ENCODE peak calls at places on chromosomes 11 and 22, in nine cellular contexts. One of them, this sample, is unnamed.

GRCh38 chr11:106160494-106160893 is 83.0 kb downstream of the AASDHPPT start:
- DNase-seq in mammary epithelial cell: no peak
- DNase-seq in KBM-7: no peak
- DNase-seq in stimulated activated CD4-positive, alpha-beta T cell treated with anti-CD3 and anti-CD28 coated beads, Interleukin-12 subunit alpha, Interleukin-12 subunit beta, amount 100 ng/mL, for 48 hours: no peak
- DNase-seq in amygdala: no peak
- DNase-seq in Kasumi-1: no peak
- DNase-seq in stimulated activated CD8-positive, alpha-beta memory T cell treated with anti-CD3 and anti-CD28 coated beads, Interleukin-2, amount 100 ng/mL, for 1 hour: no peak
- DNase-seq in amniotic epithelial cell: no peak
- DNase-seq in GM03348: peak
- DNase-seq in this sample: no peak

GRCh38 chr11:2517386-2518064 is 72.7 kb downstream of the KCNQ1 start:
- DNase-seq in mammary epithelial cell: no peak
- DNase-seq in KBM-7: no peak
- DNase-seq in stimulated activated CD4-positive, alpha-beta T cell treated with anti-CD3 and anti-CD28 coated beads, Interleukin-12 subunit alpha, Interleukin-12 subunit beta, amount 100 ng/mL, for 48 hours: no peak
- DNase-seq in amygdala: no peak
- DNase-seq in Kasumi-1: no peak
- DNase-seq in stimulated activated CD8-positive, alpha-beta memory T cell treated with anti-CD3 and anti-CD28 coated beads, Interleukin-2, amount 100 ng/mL, for 1 hour: no peak
- DNase-seq in amniotic epithelial cell: no peak
- DNase-seq in GM03348: no peak
- DNase-seq in this sample: no peak

GRCh38 chr11:77503006-77503405 is 29.1 kb upstream of the PAK1 start:
- DNase-seq in mammary epithelial cell: no peak
- DNase-seq in KBM-7: peak
- DNase-seq in stimulated activated CD4-positive, alpha-beta T cell treated with anti-CD3 and anti-CD28 coated beads, Interleukin-12 subunit alpha, Interleukin-12 subunit beta, amount 100 ng/mL, for 48 hours: no peak
- DNase-seq in amygdala: no peak
- DNase-seq in Kasumi-1: no peak
- DNase-seq in stimulated activated CD8-positive, alpha-beta memory T cell treated with anti-CD3 and anti-CD28 coated beads, Interleukin-2, amount 100 ng/mL, for 1 hour: no peak
- DNase-seq in amniotic epithelial cell: peak
- DNase-seq in GM03348: peak
- DNase-seq in this sample: no peak

GRCh38 chr11:129117595-129118350 is 74.4 kb downstream of the ARHGAP32 start:
- DNase-seq in mammary epithelial cell: peak
- DNase-seq in KBM-7: peak
- DNase-seq in stimulated activated CD4-positive, alpha-beta T cell treated with anti-CD3 and anti-CD28 coated beads, Interleukin-12 subunit alpha, Interleukin-12 subunit beta, amount 100 ng/mL, for 48 hours: peak
- DNase-seq in amygdala: peak
- DNase-seq in Kasumi-1: peak
- DNase-seq in stimulated activated CD8-positive, alpha-beta memory T cell treated with anti-CD3 and anti-CD28 coated beads, Interleukin-2, amount 100 ng/mL, for 1 hour: peak
- DNase-seq in amniotic epithelial cell: peak
- DNase-seq in GM03348: peak
- DNase-seq in this sample: peak

GRCh38 chr22:38871360-38872171 is 450 bp downstream of the CBX6 start:
- DNase-seq in mammary epithelial cell: peak
- DNase-seq in KBM-7: peak
- DNase-seq in stimulated activated CD4-positive, alpha-beta T cell treated with anti-CD3 and anti-CD28 coated beads, Interleukin-12 subunit alpha, Interleukin-12 subunit beta, amount 100 ng/mL, for 48 hours: peak
- DNase-seq in amygdala: peak
- DNase-seq in Kasumi-1: peak
- DNase-seq in stimulated activated CD8-positive, alpha-beta memory T cell treated with anti-CD3 and anti-CD28 coated beads, Interleukin-2, amount 100 ng/mL, for 1 hour: peak
- DNase-seq in amniotic epithelial cell: no peak
- DNase-seq in GM03348: peak
- DNase-seq in this sample: peak

GRCh38 chr11:20966489-20966888 is 297.1 kb downstream of the NELL1 start:
- DNase-seq in mammary epithelial cell: no peak
- DNase-seq in KBM-7: no peak
- DNase-seq in stimulated activated CD4-positive, alpha-beta T cell treated with anti-CD3 and anti-CD28 coated beads, Interleukin-12 subunit alpha, Interleukin-12 subunit beta, amount 100 ng/mL, for 48 hours: no peak
- DNase-seq in amygdala: no peak
- DNase-seq in Kasumi-1: no peak
- DNase-seq in stimulated activated CD8-positive, alpha-beta memory T cell treated with anti-CD3 and anti-CD28 coated beads, Interleukin-2, amount 100 ng/mL, for 1 hour: no peak
- DNase-seq in amniotic epithelial cell: no peak
- DNase-seq in GM03348: no peak
- DNase-seq in this sample: no peak

GRCh38 chr22:30245985-30246901 is at the start of gene LIF:
- DNase-seq in mammary epithelial cell: peak
- DNase-seq in KBM-7: peak
- DNase-seq in stimulated activated CD4-positive, alpha-beta T cell treated with anti-CD3 and anti-CD28 coated beads, Interleukin-12 subunit alpha, Interleukin-12 subunit beta, amount 100 ng/mL, for 48 hours: no peak
- DNase-seq in amygdala: no peak
- DNase-seq in Kasumi-1: peak
- DNase-seq in stimulated activated CD8-positive, alpha-beta memory T cell treated with anti-CD3 and anti-CD28 coated beads, Interleukin-2, amount 100 ng/mL, for 1 hour: peak
- DNase-seq in amniotic epithelial cell: peak
- DNase-seq in GM03348: peak
- DNase-seq in this sample: peak

GRCh38 chr22:24416095-24416494 is 11.3 kb upstream of the ADORA2A start:
- DNase-seq in mammary epithelial cell: no peak
- DNase-seq in KBM-7: no peak
- DNase-seq in stimulated activated CD4-positive, alpha-beta T cell treated with anti-CD3 and anti-CD28 coated beads, Interleukin-12 subunit alpha, Interleukin-12 subunit beta, amount 100 ng/mL, for 48 hours: no peak
- DNase-seq in amygdala: no peak
- DNase-seq in Kasumi-1: no peak
- DNase-seq in stimulated activated CD8-positive, alpha-beta memory T cell treated with anti-CD3 and anti-CD28 coated beads, Interleukin-2, amount 100 ng/mL, for 1 hour: no peak
- DNase-seq in amniotic epithelial cell: no peak
- DNase-seq in GM03348: peak
- DNase-seq in this sample: no peak

GRCh38 chr22:21866821-21867527 is 471 bp downstream of the MAPK1 start:
- DNase-seq in mammary epithelial cell: no peak
- DNase-seq in KBM-7: peak
- DNase-seq in stimulated activated CD4-positive, alpha-beta T cell treated with anti-CD3 and anti-CD28 coated beads, Interleukin-12 subunit alpha, Interleukin-12 subunit beta, amount 100 ng/mL, for 48 hours: peak
- DNase-seq in amygdala: peak
- DNase-seq in Kasumi-1: peak
- DNase-seq in stimulated activated CD8-positive, alpha-beta memory T cell treated with anti-CD3 and anti-CD28 coated beads, Interleukin-2, amount 100 ng/mL, for 1 hour: no peak
- DNase-seq in amniotic epithelial cell: no peak
- DNase-seq in GM03348: peak
- DNase-seq in this sample: no peak

GRCh38 chr11:68011046-68011943 is 1.2 kb downstream of the ALDH3B1 start:
- DNase-seq in mammary epithelial cell: no peak
- DNase-seq in KBM-7: peak
- DNase-seq in stimulated activated CD4-positive, alpha-beta T cell treated with anti-CD3 and anti-CD28 coated beads, Interleukin-12 subunit alpha, Interleukin-12 subunit beta, amount 100 ng/mL, for 48 hours: no peak
- DNase-seq in amygdala: no peak
- DNase-seq in Kasumi-1: peak
- DNase-seq in stimulated activated CD8-positive, alpha-beta memory T cell treated with anti-CD3 and anti-CD28 coated beads, Interleukin-2, amount 100 ng/mL, for 1 hour: no peak
- DNase-seq in amniotic epithelial cell: no peak
- DNase-seq in GM03348: no peak
- DNase-seq in this sample: no peak

GRCh38 chr11:77779935-77780334 is 40.6 kb downstream of the RSF1 start:
- DNase-seq in mammary epithelial cell: peak
- DNase-seq in KBM-7: no peak
- DNase-seq in stimulated activated CD4-positive, alpha-beta T cell treated with anti-CD3 and anti-CD28 coated beads, Interleukin-12 subunit alpha, Interleukin-12 subunit beta, amount 100 ng/mL, for 48 hours: no peak
- DNase-seq in amygdala: no peak
- DNase-seq in Kasumi-1: no peak
- DNase-seq in stimulated activated CD8-positive, alpha-beta memory T cell treated with anti-CD3 and anti-CD28 coated beads, Interleukin-2, amount 100 ng/mL, for 1 hour: no peak
- DNase-seq in amniotic epithelial cell: peak
- DNase-seq in GM03348: peak
- DNase-seq in this sample: no peak

GRCh38 chr11:65571940-65572339 is 398 bp upstream of the FAM89B start:
- DNase-seq in mammary epithelial cell: peak
- DNase-seq in KBM-7: peak
- DNase-seq in stimulated activated CD4-positive, alpha-beta T cell treated with anti-CD3 and anti-CD28 coated beads, Interleukin-12 subunit alpha, Interleukin-12 subunit beta, amount 100 ng/mL, for 48 hours: no peak
- DNase-seq in amygdala: no peak
- DNase-seq in Kasumi-1: no peak
- DNase-seq in stimulated activated CD8-positive, alpha-beta memory T cell treated with anti-CD3 and anti-CD28 coated beads, Interleukin-2, amount 100 ng/mL, for 1 hour: no peak
- DNase-seq in amniotic epithelial cell: no peak
- DNase-seq in GM03348: no peak
- DNase-seq in this sample: no peak

GRCh38 chr11:116835042-116835772 is 2.2 kb downstream of the APOA1 start:
- DNase-seq in mammary epithelial cell: no peak
- DNase-seq in KBM-7: peak
- DNase-seq in stimulated activated CD4-positive, alpha-beta T cell treated with anti-CD3 and anti-CD28 coated beads, Interleukin-12 subunit alpha, Interleukin-12 subunit beta, amount 100 ng/mL, for 48 hours: no peak
- DNase-seq in amygdala: no peak
- DNase-seq in Kasumi-1: peak
- DNase-seq in stimulated activated CD8-positive, alpha-beta memory T cell treated with anti-CD3 and anti-CD28 coated beads, Interleukin-2, amount 100 ng/mL, for 1 hour: no peak
- DNase-seq in amniotic epithelial cell: no peak
- DNase-seq in GM03348: no peak
- DNase-seq in this sample: peak

GRCh38 chr11:108973402-108974119 is 308.7 kb downstream of the DDX10 start:
- DNase-seq in mammary epithelial cell: peak
- DNase-seq in KBM-7: no peak
- DNase-seq in stimulated activated CD4-positive, alpha-beta T cell treated with anti-CD3 and anti-CD28 coated beads, Interleukin-12 subunit alpha, Interleukin-12 subunit beta, amount 100 ng/mL, for 48 hours: no peak
- DNase-seq in amygdala: no peak
- DNase-seq in Kasumi-1: no peak
- DNase-seq in stimulated activated CD8-positive, alpha-beta memory T cell treated with anti-CD3 and anti-CD28 coated beads, Interleukin-2, amount 100 ng/mL, for 1 hour: no peak
- DNase-seq in amniotic epithelial cell: peak
- DNase-seq in GM03348: peak
- DNase-seq in this sample: no peak

GRCh38 chr22:38144025-38144405 is 33.5 kb upstream of the BAIAP2L2 start:
- DNase-seq in mammary epithelial cell: no peak
- DNase-seq in KBM-7: no peak
- DNase-seq in stimulated activated CD4-positive, alpha-beta T cell treated with anti-CD3 and anti-CD28 coated beads, Interleukin-12 subunit alpha, Interleukin-12 subunit beta, amount 100 ng/mL, for 48 hours: no peak
- DNase-seq in amygdala: no peak
- DNase-seq in Kasumi-1: peak
- DNase-seq in stimulated activated CD8-positive, alpha-beta memory T cell treated with anti-CD3 and anti-CD28 coated beads, Interleukin-2, amount 100 ng/mL, for 1 hour: no peak
- DNase-seq in amniotic epithelial cell: no peak
- DNase-seq in GM03348: no peak
- DNase-seq in this sample: peak

GRCh38 chr22:50686794-50687193 is 14.2 kb downstream of the SHANK3 start:
- DNase-seq in mammary epithelial cell: no peak
- DNase-seq in KBM-7: no peak
- DNase-seq in stimulated activated CD4-positive, alpha-beta T cell treated with anti-CD3 and anti-CD28 coated beads, Interleukin-12 subunit alpha, Interleukin-12 subunit beta, amount 100 ng/mL, for 48 hours: no peak
- DNase-seq in amygdala: no peak
- DNase-seq in Kasumi-1: no peak
- DNase-seq in stimulated activated CD8-positive, alpha-beta memory T cell treated with anti-CD3 and anti-CD28 coated beads, Interleukin-2, amount 100 ng/mL, for 1 hour: no peak
- DNase-seq in amniotic epithelial cell: no peak
- DNase-seq in GM03348: no peak
- DNase-seq in this sample: no peak

GRCh38 chr11:126829716-126830115 is 170.9 kb downstream of the KIRREL3 start:
- DNase-seq in mammary epithelial cell: no peak
- DNase-seq in KBM-7: no peak
- DNase-seq in stimulated activated CD4-positive, alpha-beta T cell treated with anti-CD3 and anti-CD28 coated beads, Interleukin-12 subunit alpha, Interleukin-12 subunit beta, amount 100 ng/mL, for 48 hours: no peak
- DNase-seq in amygdala: no peak
- DNase-seq in Kasumi-1: no peak
- DNase-seq in stimulated activated CD8-positive, alpha-beta memory T cell treated with anti-CD3 and anti-CD28 coated beads, Interleukin-2, amount 100 ng/mL, for 1 hour: no peak
- DNase-seq in amniotic epithelial cell: no peak
- DNase-seq in GM03348: no peak
- DNase-seq in this sample: no peak

GRCh38 chr11:70826541-70826943 is 425.8 kb downstream of the SHANK2 start:
- DNase-seq in mammary epithelial cell: no peak
- DNase-seq in KBM-7: no peak
- DNase-seq in stimulated activated CD4-positive, alpha-beta T cell treated with anti-CD3 and anti-CD28 coated beads, Interleukin-12 subunit alpha, Interleukin-12 subunit beta, amount 100 ng/mL, for 48 hours: no peak
- DNase-seq in amygdala: peak
- DNase-seq in Kasumi-1: no peak
- DNase-seq in stimulated activated CD8-positive, alpha-beta memory T cell treated with anti-CD3 and anti-CD28 coated beads, Interleukin-2, amount 100 ng/mL, for 1 hour: no peak
- DNase-seq in amniotic epithelial cell: no peak
- DNase-seq in GM03348: peak
- DNase-seq in this sample: no peak

GRCh38 chr11:36257351-36257750 is 31.9 kb downstream of the COMMD9 start:
- DNase-seq in mammary epithelial cell: no peak
- DNase-seq in KBM-7: no peak
- DNase-seq in stimulated activated CD4-positive, alpha-beta T cell treated with anti-CD3 and anti-CD28 coated beads, Interleukin-12 subunit alpha, Interleukin-12 subunit beta, amount 100 ng/mL, for 48 hours: no peak
- DNase-seq in amygdala: no peak
- DNase-seq in Kasumi-1: no peak
- DNase-seq in stimulated activated CD8-positive, alpha-beta memory T cell treated with anti-CD3 and anti-CD28 coated beads, Interleukin-2, amount 100 ng/mL, for 1 hour: no peak
- DNase-seq in amniotic epithelial cell: peak
- DNase-seq in GM03348: no peak
- DNase-seq in this sample: no peak

GRCh38 chr22:19233189-19233661 is 54.7 kb upstream of the SLC25A1 start:
- DNase-seq in mammary epithelial cell: no peak
- DNase-seq in KBM-7: no peak
- DNase-seq in stimulated activated CD4-positive, alpha-beta T cell treated with anti-CD3 and anti-CD28 coated beads, Interleukin-12 subunit alpha, Interleukin-12 subunit beta, amount 100 ng/mL, for 48 hours: no peak
- DNase-seq in amygdala: no peak
- DNase-seq in Kasumi-1: no peak
- DNase-seq in stimulated activated CD8-positive, alpha-beta memory T cell treated with anti-CD3 and anti-CD28 coated beads, Interleukin-2, amount 100 ng/mL, for 1 hour: no peak
- DNase-seq in amniotic epithelial cell: no peak
- DNase-seq in GM03348: no peak
- DNase-seq in this sample: no peak

GRCh38 chr11:129283141-129283540 is 91.0 kb upstream of the ARHGAP32 start:
- DNase-seq in mammary epithelial cell: peak
- DNase-seq in KBM-7: no peak
- DNase-seq in stimulated activated CD4-positive, alpha-beta T cell treated with anti-CD3 and anti-CD28 coated beads, Interleukin-12 subunit alpha, Interleukin-12 subunit beta, amount 100 ng/mL, for 48 hours: no peak
- DNase-seq in amygdala: no peak
- DNase-seq in Kasumi-1: no peak
- DNase-seq in stimulated activated CD8-positive, alpha-beta memory T cell treated with anti-CD3 and anti-CD28 coated beads, Interleukin-2, amount 100 ng/mL, for 1 hour: no peak
- DNase-seq in amniotic epithelial cell: no peak
- DNase-seq in GM03348: no peak
- DNase-seq in this sample: no peak

GRCh38 chr11:105156720-105157119 is 17.2 kb upstream of the CARD18 start:
- DNase-seq in mammary epithelial cell: no peak
- DNase-seq in KBM-7: no peak
- DNase-seq in stimulated activated CD4-positive, alpha-beta T cell treated with anti-CD3 and anti-CD28 coated beads, Interleukin-12 subunit alpha, Interleukin-12 subunit beta, amount 100 ng/mL, for 48 hours: no peak
- DNase-seq in amygdala: no peak
- DNase-seq in Kasumi-1: no peak
- DNase-seq in stimulated activated CD8-positive, alpha-beta memory T cell treated with anti-CD3 and anti-CD28 coated beads, Interleukin-2, amount 100 ng/mL, for 1 hour: no peak
- DNase-seq in amniotic epithelial cell: no peak
- DNase-seq in GM03348: no peak
- DNase-seq in this sample: no peak

GRCh38 chr11:69518081-69518950 is 36.9 kb downstream of the LINC01488 start:
- DNase-seq in mammary epithelial cell: peak
- DNase-seq in KBM-7: no peak
- DNase-seq in stimulated activated CD4-positive, alpha-beta T cell treated with anti-CD3 and anti-CD28 coated beads, Interleukin-12 subunit alpha, Interleukin-12 subunit beta, amount 100 ng/mL, for 48 hours: no peak
- DNase-seq in amygdala: no peak
- DNase-seq in Kasumi-1: no peak
- DNase-seq in stimulated activated CD8-positive, alpha-beta memory T cell treated with anti-CD3 and anti-CD28 coated beads, Interleukin-2, amount 100 ng/mL, for 1 hour: no peak
- DNase-seq in amniotic epithelial cell: peak
- DNase-seq in GM03348: peak
- DNase-seq in this sample: no peak

GRCh38 chr11:71255323-71255722 is 2.9 kb upstream of the SHANK2 start:
- DNase-seq in mammary epithelial cell: peak
- DNase-seq in KBM-7: no peak
- DNase-seq in stimulated activated CD4-positive, alpha-beta T cell treated with anti-CD3 and anti-CD28 coated beads, Interleukin-12 subunit alpha, Interleukin-12 subunit beta, amount 100 ng/mL, for 48 hours: no peak
- DNase-seq in amygdala: no peak
- DNase-seq in Kasumi-1: no peak
- DNase-seq in stimulated activated CD8-positive, alpha-beta memory T cell treated with anti-CD3 and anti-CD28 coated beads, Interleukin-2, amount 100 ng/mL, for 1 hour: no peak
- DNase-seq in amniotic epithelial cell: no peak
- DNase-seq in GM03348: no peak
- DNase-seq in this sample: no peak

GRCh38 chr11:1694064-1694845 is 2.7 kb upstream of the KRTAP5-6 start:
- DNase-seq in mammary epithelial cell: peak
- DNase-seq in KBM-7: peak
- DNase-seq in stimulated activated CD4-positive, alpha-beta T cell treated with anti-CD3 and anti-CD28 coated beads, Interleukin-12 subunit alpha, Interleukin-12 subunit beta, amount 100 ng/mL, for 48 hours: peak
- DNase-seq in amygdala: peak
- DNase-seq in Kasumi-1: peak
- DNase-seq in stimulated activated CD8-positive, alpha-beta memory T cell treated with anti-CD3 and anti-CD28 coated beads, Interleukin-2, amount 100 ng/mL, for 1 hour: peak
- DNase-seq in amniotic epithelial cell: peak
- DNase-seq in GM03348: peak
- DNase-seq in this sample: peak

GRCh38 chr11:119505861-119506260 is 82.9 kb upstream of the THY1 start:
- DNase-seq in mammary epithelial cell: no peak
- DNase-seq in KBM-7: no peak
- DNase-seq in stimulated activated CD4-positive, alpha-beta T cell treated with anti-CD3 and anti-CD28 coated beads, Interleukin-12 subunit alpha, Interleukin-12 subunit beta, amount 100 ng/mL, for 48 hours: no peak
- DNase-seq in amygdala: no peak
- DNase-seq in Kasumi-1: no peak
- DNase-seq in stimulated activated CD8-positive, alpha-beta memory T cell treated with anti-CD3 and anti-CD28 coated beads, Interleukin-2, amount 100 ng/mL, for 1 hour: no peak
- DNase-seq in amniotic epithelial cell: no peak
- DNase-seq in GM03348: peak
- DNase-seq in this sample: no peak

GRCh38 chr11:13480198-13480597 is 15.6 kb downstream of the PTH start:
- DNase-seq in mammary epithelial cell: no peak
- DNase-seq in KBM-7: no peak
- DNase-seq in stimulated activated CD4-positive, alpha-beta T cell treated with anti-CD3 and anti-CD28 coated beads, Interleukin-12 subunit alpha, Interleukin-12 subunit beta, amount 100 ng/mL, for 48 hours: no peak
- DNase-seq in amygdala: no peak
- DNase-seq in Kasumi-1: no peak
- DNase-seq in stimulated activated CD8-positive, alpha-beta memory T cell treated with anti-CD3 and anti-CD28 coated beads, Interleukin-2, amount 100 ng/mL, for 1 hour: no peak
- DNase-seq in amniotic epithelial cell: no peak
- DNase-seq in GM03348: no peak
- DNase-seq in this sample: no peak

GRCh38 chr11:110866081-110866480 is 153.8 kb upstream of the ARHGAP20 start:
- DNase-seq in mammary epithelial cell: no peak
- DNase-seq in KBM-7: no peak
- DNase-seq in stimulated activated CD4-positive, alpha-beta T cell treated with anti-CD3 and anti-CD28 coated beads, Interleukin-12 subunit alpha, Interleukin-12 subunit beta, amount 100 ng/mL, for 48 hours: no peak
- DNase-seq in amygdala: no peak
- DNase-seq in Kasumi-1: no peak
- DNase-seq in stimulated activated CD8-positive, alpha-beta memory T cell treated with anti-CD3 and anti-CD28 coated beads, Interleukin-2, amount 100 ng/mL, for 1 hour: no peak
- DNase-seq in amniotic epithelial cell: no peak
- DNase-seq in GM03348: no peak
- DNase-seq in this sample: no peak

GRCh38 chr11:20739004-20739612 is 69.7 kb downstream of the NELL1 start:
- DNase-seq in mammary epithelial cell: no peak
- DNase-seq in KBM-7: no peak
- DNase-seq in stimulated activated CD4-positive, alpha-beta T cell treated with anti-CD3 and anti-CD28 coated beads, Interleukin-12 subunit alpha, Interleukin-12 subunit beta, amount 100 ng/mL, for 48 hours: no peak
- DNase-seq in amygdala: no peak
- DNase-seq in Kasumi-1: no peak
- DNase-seq in stimulated activated CD8-positive, alpha-beta memory T cell treated with anti-CD3 and anti-CD28 coated beads, Interleukin-2, amount 100 ng/mL, for 1 hour: no peak
- DNase-seq in amniotic epithelial cell: no peak
- DNase-seq in GM03348: no peak
- DNase-seq in this sample: no peak

GRCh38 chr11:67357831-67358555 is 4.6 kb upstream of the POLD4 start:
- DNase-seq in mammary epithelial cell: peak
- DNase-seq in KBM-7: no peak
- DNase-seq in stimulated activated CD4-positive, alpha-beta T cell treated with anti-CD3 and anti-CD28 coated beads, Interleukin-12 subunit alpha, Interleukin-12 subunit beta, amount 100 ng/mL, for 48 hours: no peak
- DNase-seq in amygdala: no peak
- DNase-seq in Kasumi-1: no peak
- DNase-seq in stimulated activated CD8-positive, alpha-beta memory T cell treated with anti-CD3 and anti-CD28 coated beads, Interleukin-2, amount 100 ng/mL, for 1 hour: no peak
- DNase-seq in amniotic epithelial cell: peak
- DNase-seq in GM03348: peak
- DNase-seq in this sample: no peak

GRCh38 chr11:42473116-42473515 is 838.7 kb upstream of the API5 start:
- DNase-seq in mammary epithelial cell: peak
- DNase-seq in KBM-7: no peak
- DNase-seq in stimulated activated CD4-positive, alpha-beta T cell treated with anti-CD3 and anti-CD28 coated beads, Interleukin-12 subunit alpha, Interleukin-12 subunit beta, amount 100 ng/mL, for 48 hours: no peak
- DNase-seq in amygdala: no peak
- DNase-seq in Kasumi-1: no peak
- DNase-seq in stimulated activated CD8-positive, alpha-beta memory T cell treated with anti-CD3 and anti-CD28 coated beads, Interleukin-2, amount 100 ng/mL, for 1 hour: no peak
- DNase-seq in amniotic epithelial cell: no peak
- DNase-seq in GM03348: no peak
- DNase-seq in this sample: no peak